ENCODE peak calls at places on chromosomes 1 and 21, in nine cellular contexts. R is A549, T is heart left ventricle, O is K562, L is Peyer's patch, G is right lobe of liver, Y is tibial nerve, C is uterus, I is GM12891. M is an unnamed sample.

GRCh38 chr1:22190731-22191130 is 47.8 kb upstream of the WNT4 start:
- DNase-seq in Y (no peak), O (no peak), R (no peak), I (no peak), G (no peak), C (no peak), T (no peak), L (no peak), M (no peak)

GRCh38 chr1:223733898-223734852 is 21.8 kb downstream of the CAPN2 start:
- DNase-seq in Y (no peak), R (no peak), L (no peak), C (no peak), O (no peak), I (no peak), T (no peak), G (no peak), M (no peak)

GRCh38 chr1:225852413-225853119 is 29.6 kb downstream of the TMEM63A start:
- DNase-seq in I (no peak), G (no peak), L (no peak), R (no peak), O (no peak), C (no peak), T (no peak), Y (no peak), M (no peak)

GRCh38 chr1:214146523-214146922 is 134.4 kb upstream of the SMYD2 start:
- DNase-seq in L (no peak), Y (no peak), C (no peak), G (no peak), I (no peak), R (no peak), T (no peak), O (no peak), M (no peak)

GRCh38 chr1:39576016-39576657 is 453 bp downstream of the PABPC4 start:
- DNase-seq in Y (no peak), I (peak), O (peak), T (peak), C (no peak), R (no peak), L (peak), G (peak), M (no peak)

GRCh38 chr1:12433323-12434053 is 184.5 kb downstream of the DHRS3 start:
- DNase-seq in C (peak), G (peak), T (peak), R (no peak), Y (no peak), I (no peak), O (peak), L (peak), M (no peak)

GRCh38 chr1:214496126-214496525 is 55.3 kb downstream of the PTPN14 start:
- DNase-seq in R (no peak), I (no peak), O (no peak), L (no peak), G (no peak), T (no peak), C (no peak), Y (no peak), M (no peak)

GRCh38 chr1:172141351-172142000 is 279.0 kb upstream of the C1orf105 start:
- DNase-seq in O (no peak), I (no peak), Y (no peak), L (no peak), G (no peak), C (no peak), T (no peak), R (no peak), M (no peak)

GRCh38 chr21:34883501-34884271 is 165.4 kb downstream of the RUNX1 start:
- DNase-seq in L (no peak), I (no peak), Y (no peak), T (no peak), C (no peak), G (no peak), R (no peak), O (no peak), M (peak)

GRCh38 chr1:195188821-195189220 is 1419.4 kb downstream of the KCNT2 start:
- DNase-seq in G (no peak), T (no peak), C (no peak), L (no peak), I (no peak), Y (no peak), R (no peak), O (no peak), M (no peak)

GRCh38 chr1:2628933-2629626 is 3.7 kb downstream of the MMEL1 start:
- DNase-seq in Y (no peak), C (no peak), L (no peak), G (no peak), I (no peak), O (no peak), T (no peak), R (no peak), M (no peak)

DNA sequence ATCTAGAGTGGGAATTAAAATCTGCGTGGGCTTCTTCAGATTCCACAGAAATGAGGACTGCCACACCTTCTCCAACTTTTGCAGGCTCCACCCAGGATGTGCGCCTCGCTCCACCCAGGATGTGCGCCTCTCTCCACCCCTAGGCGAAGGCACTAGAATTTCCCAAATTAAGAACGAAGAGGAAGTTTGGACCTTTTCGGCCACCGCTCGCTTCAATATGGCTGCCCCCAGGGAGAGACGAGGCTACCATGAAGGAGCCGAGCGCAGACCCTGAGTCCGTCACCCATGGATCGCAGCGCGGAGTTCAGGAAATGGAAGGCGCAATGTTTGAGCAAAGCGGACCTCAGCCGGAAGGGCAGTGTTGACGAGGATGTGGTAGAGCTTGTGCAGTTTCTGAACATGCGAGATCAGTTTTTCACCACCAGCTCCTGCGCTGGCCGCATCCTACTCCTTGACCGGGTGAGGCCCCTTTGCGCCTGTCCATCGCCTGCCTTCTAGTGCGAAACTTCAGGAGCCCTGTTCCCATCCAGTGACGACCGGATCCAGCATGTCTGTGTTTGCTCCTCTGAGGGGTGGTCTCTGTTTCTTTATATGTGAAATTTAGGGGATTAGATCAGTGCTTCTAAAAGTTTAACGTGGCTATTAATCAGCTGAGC is at the start of the genes CRYZ and TYW3:
- DNase-seq in Y (peak), I (peak), T (peak), C (peak), G (peak), L (peak), O (peak), R (peak), M (peak)
- TF ChIP-seq POLR2A in Y (peak), I (peak), T (no peak), C (peak), G (peak), L (peak), O (peak), R (peak), M (peak)

DNA sequence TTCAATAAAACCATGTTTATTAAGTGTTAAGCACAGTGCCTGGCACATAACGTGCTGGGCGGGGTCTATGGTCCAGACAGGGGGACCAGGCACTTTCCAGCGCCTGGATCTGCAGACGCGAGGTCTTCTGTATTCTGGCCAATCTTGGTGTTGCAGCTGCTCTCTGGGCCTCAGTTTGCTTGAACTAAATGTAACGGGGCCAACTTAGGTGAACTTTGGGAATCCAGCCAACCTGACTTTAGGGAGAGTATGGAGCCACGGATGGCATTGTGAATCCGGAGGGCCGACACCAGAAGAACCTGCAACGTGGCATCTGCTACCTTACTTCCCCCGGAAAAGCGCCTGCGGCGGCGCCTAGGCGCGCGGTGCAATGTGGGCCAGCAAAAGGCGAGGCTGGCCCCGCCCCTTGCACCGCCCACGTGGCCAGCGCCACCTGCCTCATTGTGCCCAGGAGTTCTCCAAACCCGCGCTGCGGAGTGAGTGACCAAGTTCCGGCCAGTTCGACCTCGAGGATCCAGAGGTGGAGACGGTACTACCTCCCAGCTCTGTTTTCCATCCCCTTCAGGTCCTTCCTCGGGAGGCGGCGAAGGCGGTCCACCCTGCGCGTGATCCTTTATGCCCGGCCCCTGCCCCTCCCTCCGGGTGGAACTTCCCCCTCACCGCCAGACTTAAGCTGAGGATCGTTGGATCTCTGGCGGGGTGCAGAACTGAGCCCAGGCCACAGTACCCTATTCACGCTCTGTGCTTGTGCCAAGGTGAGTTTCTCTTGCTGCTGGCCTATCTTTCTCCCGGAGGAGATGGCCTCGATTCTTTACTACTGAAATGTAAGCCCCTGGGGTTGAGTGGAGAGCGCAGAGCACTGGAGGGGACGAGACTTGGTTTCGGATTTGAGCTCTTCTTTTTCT is at the start of gene AKR1A1:
- DNase-seq in Y (peak), G (peak), T (peak), L (peak), C (peak), O (peak), R (peak), I (peak), M (peak)
- TF ChIP-seq POLR2A in Y (peak), G (peak), T (no peak), L (peak), C (peak), O (peak), R (peak), I (peak), M (peak)

DNA sequence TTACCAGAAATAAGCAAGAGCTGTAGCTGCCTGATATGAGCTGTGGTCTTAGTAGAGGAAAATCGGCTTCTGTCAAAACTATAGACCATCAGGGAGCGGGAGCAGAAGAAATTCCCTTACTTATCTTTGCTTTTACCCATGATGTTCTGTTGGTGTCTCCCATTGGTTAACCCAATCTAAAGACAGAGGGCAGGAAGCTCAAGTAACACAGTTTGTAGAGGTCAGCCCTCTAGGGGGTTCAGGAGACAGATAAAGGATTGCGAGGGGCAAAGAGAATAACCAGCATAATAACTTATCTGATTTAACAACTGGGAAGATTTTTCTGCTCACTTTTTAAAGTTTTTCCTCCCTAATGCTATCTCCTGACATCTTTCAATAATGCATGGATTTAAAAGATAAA is 142.4 kb downstream of the NTMT2 start:
- DNase-seq in O (no peak), Y (no peak), R (no peak), T (no peak), L (no peak), G (no peak), C (no peak), I (no peak), M (no peak)
- TF ChIP-seq POLR2A in O (no peak), Y (no peak), R (no peak), T (no peak), L (no peak), G (no peak), C (no peak), I (no peak), M (no peak)

DNA sequence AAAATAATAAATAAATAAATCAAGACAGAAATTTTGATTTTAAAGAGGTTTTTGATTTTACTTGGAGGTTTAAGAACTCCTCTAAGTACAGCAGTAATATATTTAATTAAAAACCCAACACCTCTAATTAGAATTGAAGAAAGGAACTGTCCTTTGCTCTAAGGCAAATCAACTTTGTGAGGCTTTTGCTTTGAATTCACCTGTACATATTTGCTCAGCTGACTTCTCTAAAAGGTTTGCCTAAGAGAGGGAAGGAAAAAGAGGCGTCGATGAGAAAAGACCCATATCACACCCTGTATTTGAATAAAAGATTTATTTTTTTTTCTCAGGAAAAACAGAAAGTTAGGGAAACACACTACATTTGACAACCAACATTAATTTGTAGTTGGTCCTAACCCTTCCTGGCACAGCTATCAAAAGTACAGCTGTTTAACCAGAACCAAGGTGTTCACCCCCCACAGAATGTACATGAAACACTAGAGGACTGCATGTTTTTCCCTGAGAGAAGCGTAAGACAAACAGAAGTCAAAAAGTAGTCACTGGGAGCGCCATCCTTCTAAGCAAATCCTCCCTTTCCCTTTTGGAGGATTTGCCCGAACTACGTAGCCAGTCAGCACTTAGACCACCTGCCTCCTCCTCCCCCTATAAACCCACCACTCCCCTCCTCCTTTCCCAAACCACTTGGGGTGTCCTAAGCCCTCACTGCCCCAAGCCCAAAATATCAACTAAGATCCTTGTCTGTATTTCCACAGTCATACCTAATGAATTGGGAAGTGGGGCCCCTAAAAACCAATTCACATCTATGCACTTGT is 4.9 kb downstream of the MCL1 start:
- DNase-seq in O (no peak), T (no peak), L (peak), Y (no peak), G (no peak), I (no peak), R (no peak), C (no peak), M (no peak)
- TF ChIP-seq POLR2A in O (peak), T (no peak), L (no peak), Y (no peak), G (peak), I (peak), R (no peak), C (no peak), M (peak)

GRCh38 chr1:153566414-153567371 is 1.0 kb upstream of the S100A2 start:
- DNase-seq in C (peak), L (peak), G (peak), T (peak), R (peak), Y (peak), O (peak), I (peak), M (peak)
- TF ChIP-seq POLR2A in C (peak), L (peak), G (peak), T (no peak), R (no peak), Y (peak), O (peak), I (no peak), M (peak)

GRCh38 chr1:212285685-212286436 is 651 bp downstream of the PPP2R5A start:
- DNase-seq in O (peak), L (peak), R (peak), Y (peak), G (peak), T (peak), I (peak), C (peak), M (peak)
- TF ChIP-seq POLR2A in O (peak), L (peak), R (peak), Y (peak), G (peak), T (no peak), I (peak), C (no peak), M (no peak)

GRCh38 chr1:176831150-176831549 is 333.4 kb downstream of the ASTN1 start:
- DNase-seq in L (no peak), C (no peak), Y (no peak), G (no peak), R (no peak), I (no peak), O (no peak), T (no peak), M (no peak)
- TF ChIP-seq POLR2A in L (no peak), C (no peak), Y (no peak), G (no peak), R (no peak), I (no peak), O (no peak), T (no peak), M (no peak)

M was measured in erythroblast.